ENCODE peak calls at places on chromosomes 5 and 9, in five cellular contexts. One of them, this sample, is unnamed.

GRCh38 chr5:141186897-141187512 is at the start of gene PCDHB9:
- DNase-seq in NB4: peak
- DNase-seq in A549: peak
- DNase-seq in lower lobe of right lung: no peak
- DNase-seq in fibroblast of lung: peak
- DNase-seq in this sample: no peak

GRCh38 chr5:143261748-143262392 is 141.6 kb downstream of the NR3C1 start:
- DNase-seq in NB4: peak
- DNase-seq in A549: no peak
- DNase-seq in lower lobe of right lung: no peak
- DNase-seq in fibroblast of lung: peak
- DNase-seq in this sample: peak

GRCh38 chr5:122081541-122081940 is 3.5 kb upstream of the LOX start:
- DNase-seq in NB4: no peak
- DNase-seq in A549: no peak
- DNase-seq in lower lobe of right lung: no peak
- DNase-seq in fibroblast of lung: no peak
- DNase-seq in this sample: no peak

GRCh38 chr9:132401791-132402190 is 4.8 kb downstream of the TTF1 start:
- DNase-seq in NB4: no peak
- DNase-seq in A549: no peak
- DNase-seq in lower lobe of right lung: no peak
- DNase-seq in fibroblast of lung: no peak
- DNase-seq in this sample: no peak

GRCh38 chr9:128005938-128006337 is 25.1 kb upstream of the EEIG1 start:
- DNase-seq in NB4: no peak
- DNase-seq in A549: peak
- DNase-seq in lower lobe of right lung: no peak
- DNase-seq in fibroblast of lung: no peak
- DNase-seq in this sample: no peak

GRCh38 chr5:123147741-123148140 is 58.7 kb downstream of the PRDM6 start:
- DNase-seq in NB4: no peak
- DNase-seq in A549: no peak
- DNase-seq in lower lobe of right lung: no peak
- DNase-seq in fibroblast of lung: no peak
- DNase-seq in this sample: no peak

GRCh38 chr9:34123682-34124081 is 2.8 kb downstream of the DCAF12 start:
- DNase-seq in NB4: peak
- DNase-seq in A549: no peak
- DNase-seq in lower lobe of right lung: peak
- DNase-seq in fibroblast of lung: no peak
- DNase-seq in this sample: no peak

GRCh38 chr5:138829341-138829740 is 45.8 kb downstream of the LRRTM2 start:
- DNase-seq in NB4: peak
- DNase-seq in A549: no peak
- DNase-seq in lower lobe of right lung: no peak
- DNase-seq in fibroblast of lung: no peak
- DNase-seq in this sample: no peak

GRCh38 chr9:113976915-113977314 is 100.8 kb downstream of the ZNF618 start:
- DNase-seq in NB4: no peak
- DNase-seq in A549: no peak
- DNase-seq in lower lobe of right lung: no peak
- DNase-seq in fibroblast of lung: no peak
- DNase-seq in this sample: no peak

GRCh38 chr5:9105851-9106250 is 440.0 kb downstream of the SEMA5A start:
- DNase-seq in NB4: no peak
- DNase-seq in A549: no peak
- DNase-seq in lower lobe of right lung: no peak
- DNase-seq in fibroblast of lung: no peak
- DNase-seq in this sample: no peak

GRCh38 chr9:127507751-127508648 is 56.7 kb downstream of the LRSAM1 start:
- DNase-seq in NB4: no peak
- DNase-seq in A549: no peak
- DNase-seq in lower lobe of right lung: no peak
- DNase-seq in fibroblast of lung: no peak
- DNase-seq in this sample: no peak

GRCh38 chr5:96963267-96963666 is 27.4 kb downstream of the LNPEP start:
- DNase-seq in NB4: peak
- DNase-seq in A549: no peak
- DNase-seq in lower lobe of right lung: no peak
- DNase-seq in fibroblast of lung: peak
- DNase-seq in this sample: no peak
- H3K4me3 ChIP-seq in NB4: no peak
- H3K4me3 ChIP-seq in A549: no peak
- H3K4me3 ChIP-seq in lower lobe of right lung: no peak
- H3K4me3 ChIP-seq in fibroblast of lung: no peak
- H3K4me3 ChIP-seq in this sample: no peak

GRCh38 chr5:36705055-36705454 is 98.6 kb downstream of the SLC1A3 start:
- DNase-seq in NB4: no peak
- DNase-seq in A549: no peak
- DNase-seq in lower lobe of right lung: no peak
- DNase-seq in fibroblast of lung: no peak
- DNase-seq in this sample: no peak

GRCh38 chr5:36710039-36710438 is 103.6 kb downstream of the SLC1A3 start:
- DNase-seq in NB4: no peak
- DNase-seq in A549: no peak
- DNase-seq in lower lobe of right lung: no peak
- DNase-seq in fibroblast of lung: no peak
- DNase-seq in this sample: no peak

GRCh38 chr5:36712719-36713118 is 106.3 kb downstream of the SLC1A3 start:
- DNase-seq in NB4: no peak
- DNase-seq in A549: no peak
- DNase-seq in lower lobe of right lung: no peak
- DNase-seq in fibroblast of lung: no peak
- DNase-seq in this sample: no peak

GRCh38 chr5:36713541-36713940 is 107.1 kb downstream of the SLC1A3 start:
- DNase-seq in NB4: no peak
- DNase-seq in A549: no peak
- DNase-seq in lower lobe of right lung: no peak
- DNase-seq in fibroblast of lung: no peak
- DNase-seq in this sample: no peak

GRCh38 chr5:36708996-36709395 is 102.6 kb downstream of the SLC1A3 start:
- DNase-seq in NB4: no peak
- DNase-seq in A549: no peak
- DNase-seq in lower lobe of right lung: no peak
- DNase-seq in fibroblast of lung: no peak
- DNase-seq in this sample: no peak
- TF ChIP-seq CTCF in NB4: no peak
- TF ChIP-seq CTCF in A549: no peak
- TF ChIP-seq CTCF in lower lobe of right lung: no peak
- TF ChIP-seq CTCF in fibroblast of lung: no peak
- TF ChIP-seq CTCF in this sample: no peak

DNA sequence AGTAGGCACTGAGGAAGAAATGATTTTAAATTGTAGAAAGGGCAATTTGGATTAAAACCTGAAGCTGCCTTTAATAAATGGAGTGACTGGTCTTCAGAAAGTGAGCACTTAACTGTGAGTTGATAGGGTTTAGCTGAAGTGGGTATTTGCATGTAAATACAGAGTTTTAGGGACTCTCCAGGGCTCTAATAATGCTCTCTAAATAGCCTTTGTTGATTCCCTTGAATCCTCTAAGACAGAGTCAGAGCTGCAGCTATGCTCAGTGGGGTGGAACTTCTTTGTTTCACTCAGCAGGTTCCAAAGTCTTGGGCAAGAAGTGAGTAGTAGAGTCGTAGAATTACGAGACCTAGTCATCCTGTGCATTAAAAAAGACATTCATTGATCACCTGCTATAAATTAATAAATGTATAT is 21.4 kb downstream of the GLRA1 start:
- DNase-seq in NB4: no peak
- DNase-seq in A549: no peak
- DNase-seq in lower lobe of right lung: no peak
- DNase-seq in fibroblast of lung: no peak
- DNase-seq in this sample: no peak
- H3K4me3 ChIP-seq in NB4: no peak
- H3K4me3 ChIP-seq in A549: no peak
- H3K4me3 ChIP-seq in lower lobe of right lung: no peak
- H3K4me3 ChIP-seq in fibroblast of lung: no peak
- H3K4me3 ChIP-seq in this sample: no peak

GRCh38 chr9:98236881-98237487 is 18.5 kb downstream of the TBC1D2 start:
- DNase-seq in NB4: peak
- DNase-seq in A549: no peak
- DNase-seq in lower lobe of right lung: peak
- DNase-seq in fibroblast of lung: no peak
- DNase-seq in this sample: no peak

GRCh38 chr9:98240475-98240874 is 15.0 kb downstream of the TBC1D2 start:
- DNase-seq in NB4: no peak
- DNase-seq in A549: no peak
- DNase-seq in lower lobe of right lung: no peak
- DNase-seq in fibroblast of lung: no peak
- DNase-seq in this sample: no peak

GRCh38 chr9:98241357-98242104 is 13.9 kb downstream of the TBC1D2 start:
- DNase-seq in NB4: no peak
- DNase-seq in A549: no peak
- DNase-seq in lower lobe of right lung: no peak
- DNase-seq in fibroblast of lung: no peak
- DNase-seq in this sample: no peak
- TF ChIP-seq CTCF in NB4: peak
- TF ChIP-seq CTCF in A549: no peak
- TF ChIP-seq CTCF in lower lobe of right lung: no peak
- TF ChIP-seq CTCF in fibroblast of lung: no peak
- TF ChIP-seq CTCF in this sample: no peak

DNA sequence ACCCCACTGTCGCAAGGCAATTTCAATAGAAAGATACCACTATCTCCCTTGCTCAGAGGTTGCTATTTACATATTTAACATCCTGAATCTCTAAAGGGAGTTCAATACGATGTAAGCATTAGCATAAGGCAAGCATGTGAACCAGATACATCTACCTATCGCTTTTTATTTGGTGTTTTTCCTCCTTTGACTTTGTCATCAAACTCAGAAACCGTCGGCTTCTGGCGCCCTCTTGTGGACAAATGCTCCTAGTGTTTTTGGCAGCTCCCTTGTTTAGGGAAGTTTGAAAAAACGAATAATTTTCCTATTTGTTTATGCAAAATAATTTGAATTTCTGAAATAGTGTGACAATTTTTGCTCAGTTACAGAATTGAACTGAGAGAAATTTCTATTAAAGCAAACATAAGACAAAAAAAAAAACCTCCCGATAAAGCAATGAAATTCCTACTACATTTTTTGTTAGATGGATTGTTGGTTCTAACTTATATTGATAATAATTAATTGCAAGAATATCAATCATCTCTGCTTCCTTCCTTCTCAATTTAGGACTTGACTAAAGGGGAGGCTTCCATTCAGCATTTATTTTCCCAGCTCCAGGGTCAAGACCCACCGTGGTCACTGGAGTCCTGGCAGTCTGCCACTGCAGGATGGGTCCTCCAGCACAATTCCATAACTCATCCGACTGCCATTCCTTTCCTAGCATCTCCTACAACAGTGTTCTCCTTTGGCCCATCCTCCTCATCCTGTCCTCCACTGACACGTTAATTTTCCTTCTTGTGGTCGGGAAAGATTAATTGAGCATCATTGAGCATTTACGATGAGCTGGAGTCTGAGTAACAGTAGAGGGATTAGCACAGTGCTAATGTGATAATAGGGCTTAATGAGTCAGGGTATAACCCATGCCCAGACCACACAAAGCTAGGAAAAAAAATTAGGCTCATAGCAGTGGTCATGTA is 131.8 kb upstream of the CHD1 start:
- DNase-seq in NB4: peak
- DNase-seq in A549: peak
- DNase-seq in lower lobe of right lung: peak
- DNase-seq in fibroblast of lung: peak
- DNase-seq in this sample: no peak
- H3K4me3 ChIP-seq in NB4: no peak
- H3K4me3 ChIP-seq in A549: no peak
- H3K4me3 ChIP-seq in lower lobe of right lung: no peak
- H3K4me3 ChIP-seq in fibroblast of lung: peak
- H3K4me3 ChIP-seq in this sample: no peak

DNA sequence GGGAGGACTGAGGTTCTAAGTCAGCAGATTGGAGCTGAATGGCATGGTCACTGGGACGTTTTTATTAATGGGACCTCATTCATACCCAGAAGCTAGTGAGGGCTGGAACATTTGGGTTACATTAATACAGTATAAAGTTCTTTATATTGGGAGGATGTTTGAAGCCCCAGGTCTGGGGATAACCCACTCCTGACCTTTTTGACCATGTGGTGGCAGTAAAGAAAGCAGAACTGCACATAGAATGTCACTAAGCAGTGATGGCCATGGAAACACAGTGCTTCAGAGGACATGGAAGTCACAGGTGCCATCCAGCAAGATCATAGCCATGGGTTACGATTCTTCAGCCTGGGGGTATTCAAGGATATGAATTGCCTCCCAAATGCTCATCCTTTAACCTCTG is 176.0 kb downstream of the ATP10B start:
- DNase-seq in NB4: peak
- DNase-seq in A549: no peak
- DNase-seq in lower lobe of right lung: no peak
- DNase-seq in fibroblast of lung: no peak
- DNase-seq in this sample: no peak
- TF ChIP-seq CTCF in NB4: peak
- TF ChIP-seq CTCF in A549: no peak
- TF ChIP-seq CTCF in lower lobe of right lung: peak
- TF ChIP-seq CTCF in fibroblast of lung: no peak
- TF ChIP-seq CTCF in this sample: no peak

GRCh38 chr9:137139468-137140150 is 655 bp downstream of the GRIN1 start:
- DNase-seq in NB4: no peak
- DNase-seq in A549: no peak
- DNase-seq in lower lobe of right lung: no peak
- DNase-seq in fibroblast of lung: no peak
- DNase-seq in this sample: no peak

GRCh38 chr9:137136926-137137607 is 1.9 kb upstream of the GRIN1 start:
- DNase-seq in NB4: no peak
- DNase-seq in A549: no peak
- DNase-seq in lower lobe of right lung: no peak
- DNase-seq in fibroblast of lung: no peak
- DNase-seq in this sample: no peak

GRCh38 chr9:137138701-137139467 is at the start of gene GRIN1:
- DNase-seq in NB4: no peak
- DNase-seq in A549: no peak
- DNase-seq in lower lobe of right lung: no peak
- DNase-seq in fibroblast of lung: no peak
- DNase-seq in this sample: no peak

GRCh38 chr9:137136261-137136925 is 2.6 kb upstream of the GRIN1 start:
- DNase-seq in NB4: no peak
- DNase-seq in A549: no peak
- DNase-seq in lower lobe of right lung: no peak
- DNase-seq in fibroblast of lung: no peak
- DNase-seq in this sample: no peak

GRCh38 chr9:137138058-137138697 is 776 bp upstream of the GRIN1 start:
- DNase-seq in NB4: no peak
- DNase-seq in A549: peak
- DNase-seq in lower lobe of right lung: no peak
- DNase-seq in fibroblast of lung: no peak
- DNase-seq in this sample: no peak
- H3K4me3 ChIP-seq in NB4: no peak
- H3K4me3 ChIP-seq in A549: no peak
- H3K4me3 ChIP-seq in lower lobe of right lung: no peak
- H3K4me3 ChIP-seq in fibroblast of lung: no peak
- H3K4me3 ChIP-seq in this sample: no peak

This sample was measured in AG04449.